ENCODE peak calls at places on chromosomes 3 and 15, in four cellular contexts. D is HL-60; L is mucosa of descending colon; Q is CD8-positive, alpha-beta T cell. B is an unnamed sample.

GRCh38 chr15:78661001-78661400 is 20.0 kb upstream of the CHRNB4 start:
- DNase-seq in L (no peak), D (no peak), Q (no peak), B (no peak)

GRCh38 chr15:45112592-45113379 is 1.2 kb downstream of the DUOX2 start:
- DNase-seq in Q (no peak), L (no peak), D (no peak), B (no peak)

GRCh38 chr3:38360345-38360744 is 13.8 kb downstream of the XYLB start:
- DNase-seq in Q (no peak), D (no peak), L (no peak), B (no peak)

GRCh38 chr3:140931801-140932200 is 9.8 kb upstream of the SLC25A36 start:
- DNase-seq in Q (no peak), L (no peak), D (no peak), B (no peak)

GRCh38 chr3:174957581-174958001 is 98.5 kb downstream of the NAALADL2 start:
- DNase-seq in D (no peak), Q (no peak), L (no peak), B (no peak)

GRCh38 chr3:4834403-4834866 is 144.8 kb upstream of the BHLHE40 start:
- DNase-seq in L (peak; percentile 71), Q (peak; percentile 56), D (peak; percentile 52), B (no peak)

GRCh38 chr15:34883633-34884032 is 85.9 kb downstream of the AQR start:
- DNase-seq in Q (no peak), D (no peak), L (no peak), B (no peak)

GRCh38 chr3:43097681-43098080 is 8.2 kb downstream of the POMGNT2 start:
- DNase-seq in L (no peak), Q (no peak), D (no peak), B (no peak)

GRCh38 chr3:160403796-160404510 is 4.5 kb downstream of the SMC4 start:
- DNase-seq in Q (no peak), D (no peak), L (no peak), B (no peak)

GRCh38 chr15:70714575-70714974 is 48.8 kb downstream of the UACA start:
- DNase-seq in D (no peak), Q (no peak), L (no peak), B (no peak)

GRCh38 chr3:196645091-196645490 is 5.6 kb downstream of the NRROS start:
- DNase-seq in Q (no peak), D (no peak), L (no peak), B (no peak)

GRCh38 chr3:155398046-155398445 is 104.6 kb upstream of the STRIT1 start:
- DNase-seq in Q (no peak), L (no peak), D (no peak), B (no peak)

GRCh38 chr3:63353383-63353782 is 75.3 kb downstream of the SYNPR start:
- DNase-seq in L (no peak), D (no peak), Q (no peak), B (no peak)

GRCh38 chr3:183116051-183116614 is 16.8 kb upstream of the MCCC1 start:
- DNase-seq in D (peak; percentile 29), L (peak; percentile 87), Q (peak; percentile 7), B (peak; percentile 66)

GRCh38 chr15:36591534-36592411 is 12.3 kb downstream of the CDIN1 start:
- DNase-seq in Q (no peak), D (no peak), L (no peak), B (no peak)
- TF ChIP-seq CTCF in Q (no peak), D (no peak), L (no peak), B (no peak)

GRCh38 chr15:89333959-89334509 is 590 bp downstream of the POLG start:
- DNase-seq in Q (no peak), D (no peak), L (no peak), B (no peak)
- TF ChIP-seq CTCF in Q (no peak), D (no peak), L (no peak), B (no peak)

GRCh38 chr3:58531555-58531954 is 5.4 kb downstream of the ACOX2 start:
- DNase-seq in D (no peak), L (peak; percentile 59), Q (no peak), B (no peak)

GRCh38 chr3:58532794-58533220 is 4.2 kb downstream of the ACOX2 start:
- DNase-seq in D (peak; percentile 43), L (peak; percentile 79), Q (peak; percentile 71), B (peak; percentile 71)

GRCh38 chr3:58530354-58530865 is 6.6 kb downstream of the ACOX2 start:
- DNase-seq in L (no peak), D (no peak), Q (no peak), B (no peak)

GRCh38 chr3:58529516-58530353 is 7.3 kb downstream of the ACOX2 start:
- DNase-seq in Q (no peak), L (no peak), D (no peak), B (peak; percentile 36)

GRCh38 chr3:58531956-58532355 is 5.0 kb downstream of the ACOX2 start:
- DNase-seq in L (no peak), Q (no peak), D (no peak), B (no peak)
- TF ChIP-seq CTCF in L (no peak), Q (no peak), D (peak; percentile 14), B (no peak)

DNA sequence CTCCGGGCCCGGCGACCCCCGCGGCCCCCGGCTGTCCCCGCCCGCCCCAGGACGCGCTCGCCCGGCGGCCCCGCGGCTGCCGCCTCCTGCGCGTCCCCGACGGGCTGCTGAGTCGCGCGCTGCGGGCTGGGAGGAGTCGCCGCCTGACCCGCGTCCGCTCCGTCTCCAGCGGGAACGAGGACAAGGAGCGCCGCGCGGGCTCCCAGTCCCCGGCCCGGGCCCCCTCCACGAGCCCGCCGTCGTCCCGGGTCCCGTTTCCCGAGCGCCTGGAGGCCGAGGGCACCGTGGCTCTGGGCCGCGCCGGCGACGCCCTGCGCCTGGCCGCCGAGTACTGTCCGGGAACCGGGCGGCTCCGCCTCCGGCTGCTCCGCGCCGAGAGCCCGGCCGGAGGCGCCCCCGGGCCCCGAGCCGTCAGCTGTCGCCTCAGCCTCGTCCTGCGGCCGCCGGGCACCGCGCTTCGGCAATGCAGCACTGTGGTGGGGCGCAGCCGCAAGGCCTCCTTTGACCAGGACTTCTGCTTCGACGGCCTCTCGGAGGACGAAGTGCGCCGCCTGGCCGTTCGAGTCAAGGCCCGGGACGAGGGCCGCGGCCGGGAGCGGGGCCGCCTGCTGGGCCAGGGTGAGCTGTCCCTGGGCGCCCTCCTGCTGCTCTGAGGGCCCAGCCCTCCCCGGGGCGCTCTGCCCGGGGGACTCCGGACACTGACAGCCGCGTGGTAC is 1.5 kb downstream of the C2CD4A start:
- DNase-seq in L (peak; percentile 74), Q (no peak), D (no peak), B (peak; percentile 41)
- TF ChIP-seq CTCF in L (no peak), Q (no peak), D (no peak), B (peak; percentile 41)

DNA sequence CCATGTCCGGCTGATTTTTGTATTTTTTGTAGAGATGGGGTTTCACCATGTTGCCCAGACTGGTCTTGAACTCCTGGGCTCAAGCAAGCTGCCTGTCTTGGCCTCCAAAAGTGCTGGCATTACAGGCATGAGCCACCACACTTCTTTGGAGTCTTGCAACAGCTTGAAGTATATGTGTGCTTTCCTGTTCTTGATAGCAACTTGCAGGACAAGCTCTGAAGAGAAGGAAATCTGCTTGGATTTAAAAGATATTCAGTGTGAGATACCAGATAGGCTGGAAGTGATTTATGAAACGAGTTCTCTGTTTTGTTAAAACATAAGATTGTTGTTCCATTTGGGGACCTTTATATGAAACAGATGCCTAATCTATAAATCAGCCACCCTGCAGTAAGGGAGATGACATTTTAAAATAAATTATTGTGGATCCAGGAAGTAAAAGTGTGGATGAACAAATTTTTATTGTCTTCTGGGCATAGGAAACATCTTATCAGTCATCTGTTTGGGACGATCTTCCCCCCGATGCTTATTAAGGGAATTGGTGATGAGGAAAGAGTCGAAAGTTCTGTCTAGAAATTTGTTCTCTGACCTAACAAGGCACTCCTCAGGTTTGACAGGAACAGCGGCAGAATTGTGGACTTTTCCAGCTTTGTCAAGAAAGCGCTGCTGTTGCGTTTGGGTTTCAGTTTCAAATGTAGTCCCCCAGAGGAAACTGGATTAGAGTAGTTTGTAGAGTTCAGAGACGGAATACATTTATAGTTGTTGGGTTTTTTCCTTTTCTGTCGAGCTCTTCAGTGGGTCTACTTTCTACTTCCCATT is 53.7 kb upstream of the MAGI1 start:
- DNase-seq in Q (no peak), L (no peak), D (no peak), B (no peak)
- TF ChIP-seq CTCF in Q (no peak), L (no peak), D (no peak), B (no peak)

DNA sequence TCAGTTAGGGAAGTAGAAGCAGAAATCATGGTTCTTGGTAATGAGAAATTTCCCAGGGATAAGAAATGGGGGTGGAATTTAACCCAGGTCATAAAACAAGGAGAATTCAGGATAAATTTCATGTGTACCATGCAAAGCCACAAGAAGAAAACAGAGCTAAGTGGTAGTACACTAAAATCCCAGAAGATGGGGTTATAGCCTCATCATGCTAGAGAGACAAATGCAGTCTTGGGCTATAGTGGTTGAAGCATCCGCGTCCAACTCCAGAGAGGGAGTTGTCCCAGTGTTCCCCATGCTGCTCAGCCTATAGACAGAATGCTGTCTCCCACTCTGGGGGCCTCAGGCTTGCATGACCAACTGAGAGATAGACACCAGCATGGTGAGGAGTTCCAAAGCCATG is 36.2 kb upstream of the CLRN1 start:
- DNase-seq in Q (no peak), L (no peak), D (no peak), B (no peak)
- TF ChIP-seq CTCF in Q (no peak), L (no peak), D (no peak), B (peak; percentile 34)